ENCODE peak calls at places on chromosome 4, in seven cellular contexts. E is GM12878, I is neuronal stem cell, S is SK-N-MC, C is fibroblast of lung, A is mesenchymal stem cell, G is HepG2. P is an unnamed sample.

GRCh38 chr4:100311181-100311580 is 120.9 kb upstream of the DDIT4L start:
- DNase-seq in I (no peak), E (no peak), S (no peak), C (no peak), A (peak), G (no peak), P (peak)

GRCh38 chr4:96952610-96953009 is 1112.7 kb downstream of the PDHA2 start:
- DNase-seq in A (no peak), E (no peak), G (no peak), S (no peak), C (no peak), I (no peak), P (no peak)

GRCh38 chr4:148435654-148436406 is 6.4 kb downstream of the NR3C2 start:
- DNase-seq in G (no peak), E (no peak), I (no peak), A (no peak), S (no peak), C (no peak), P (no peak)

GRCh38 chr4:175531405-175532091 is 280.5 kb downstream of the GPM6A start:
- DNase-seq in A (peak), I (no peak), S (no peak), G (no peak), C (peak), E (no peak), P (peak)

GRCh38 chr4:170198742-170199141 is 109.0 kb upstream of the AADAT start:
- DNase-seq in C (no peak), I (no peak), A (peak), S (no peak), E (no peak), G (no peak), P (peak)

GRCh38 chr4:109803924-109804571 is 2.2 kb upstream of the CFI start:
- DNase-seq in G (peak), A (peak), S (no peak), E (peak), I (peak), C (peak), P (peak)

GRCh38 chr4:40216622-40217366 is 20.0 kb downstream of the RHOH start:
- DNase-seq in A (no peak), C (no peak), I (no peak), G (no peak), S (no peak), E (no peak), P (no peak)

GRCh38 chr4:23382880-23383279 is 507.0 kb downstream of the PPARGC1A start:
- DNase-seq in I (no peak), C (no peak), A (peak), G (no peak), S (no peak), E (no peak), P (no peak)

GRCh38 chr4:15378493-15378892 is 49.3 kb upstream of the C1QTNF7 start:
- DNase-seq in A (no peak), G (no peak), I (no peak), C (no peak), E (no peak), S (no peak), P (no peak)

GRCh38 chr4:3781193-3781886 is 15.2 kb downstream of the ADRA2C start:
- DNase-seq in C (no peak), G (peak), E (no peak), A (no peak), I (no peak), S (no peak), P (peak)

GRCh38 chr4:10121568-10122097 is 5.0 kb upstream of the WDR1 start:
- DNase-seq in A (no peak), C (no peak), I (no peak), G (peak), S (no peak), E (no peak), P (no peak)

GRCh38 chr4:143185253-143186107 is 763 bp downstream of the USP38 start:
- DNase-seq in C (peak), A (peak), I (peak), E (no peak), G (peak), S (no peak), P (peak)

GRCh38 chr4:70895405-70895804 is 6.8 kb upstream of the MOB1B start:
- DNase-seq in I (no peak), S (no peak), G (peak), C (no peak), E (no peak), A (peak), P (peak)

GRCh38 chr4:72107456-72107855 is 75.7 kb downstream of the NPFFR2 start:
- DNase-seq in I (no peak), A (no peak), S (no peak), G (no peak), E (no peak), C (no peak), P (no peak)

GRCh38 chr4:151687021-151687640 is 73.7 kb downstream of the GATB start:
- DNase-seq in E (no peak), A (no peak), G (no peak), S (no peak), C (no peak), I (no peak), P (no peak)

GRCh38 chr4:28225005-28225404 is 1364.4 kb downstream of the STIM2 start:
- DNase-seq in E (no peak), G (no peak), I (peak), C (peak), S (no peak), A (peak), P (peak)

GRCh38 chr4:136748165-136748564 is 784.1 kb downstream of the PCDH18 start:
- DNase-seq in G (no peak), S (no peak), A (no peak), I (no peak), E (no peak), C (no peak), P (no peak)

GRCh38 chr4:140049924-140050681 is 103.9 kb downstream of the MAML3 start:
- DNase-seq in C (peak), I (no peak), A (no peak), E (no peak), G (no peak), S (no peak), P (peak)

GRCh38 chr4:100170986-100171385 is 19.3 kb downstream of the DDIT4L start:
- DNase-seq in E (no peak), G (no peak), I (no peak), A (no peak), S (no peak), C (no peak), P (peak)

GRCh38 chr4:155889036-155889793 is 14.3 kb upstream of the TDO2 start:
- DNase-seq in S (peak), C (peak), E (peak), G (no peak), I (no peak), A (peak), P (peak)

GRCh38 chr4:88693792-88694191 is 3.8 kb downstream of the NAP1L5 start:
- DNase-seq in G (no peak), E (no peak), I (no peak), S (no peak), C (no peak), A (no peak), P (no peak)

GRCh38 chr4:88698539-88698938 is 910 bp upstream of the NAP1L5 start:
- DNase-seq in G (no peak), E (no peak), S (no peak), A (no peak), C (no peak), I (no peak), P (no peak)

GRCh38 chr4:88697113-88697512 is 516 bp downstream of the NAP1L5 start:
- DNase-seq in G (no peak), I (no peak), S (no peak), E (no peak), A (peak), C (peak), P (peak)

GRCh38 chr4:88696620-88697019 is 1.0 kb downstream of the NAP1L5 start:
- DNase-seq in G (no peak), S (no peak), I (no peak), C (peak), A (no peak), E (no peak), P (peak)

GRCh38 chr4:88697588-88698329 is at the start of gene NAP1L5:
- DNase-seq in I (no peak), S (no peak), G (no peak), E (peak), A (peak), C (peak), P (peak)
- H3K9ac ChIP-seq in I (peak), S (peak), G (peak), E (peak), A (peak), C (peak), P (peak)

GRCh38 chr4:78776729-78777555 is 792 bp downstream of the BMP2K start:
- DNase-seq in G (peak), I (peak), A (peak), E (no peak), C (peak), S (no peak), P (peak)
- H3K9ac ChIP-seq in G (peak), I (peak), A (peak), E (peak), C (peak), S (peak), P (peak)

GRCh38 chr4:128322311-128322710 is 34.7 kb upstream of the PGRMC2 start:
- DNase-seq in I (no peak), A (peak), E (no peak), S (no peak), G (peak), C (no peak), P (peak)
- H3K9ac ChIP-seq in I (no peak), A (no peak), E (no peak), S (no peak), G (no peak), C (no peak), P (peak)

GRCh38 chr4:153156263-153156662 is 48.0 kb upstream of the TRIM2 start:
- DNase-seq in C (no peak), S (no peak), I (no peak), A (no peak), G (no peak), E (no peak), P (peak)

GRCh38 chr4:153153339-153153851 is 50.8 kb upstream of the TRIM2 start:
- DNase-seq in I (no peak), S (no peak), G (no peak), A (peak), E (no peak), C (peak), P (peak)

GRCh38 chr4:153151535-153152452 is 52.4 kb upstream of the TRIM2 start:
- DNase-seq in C (peak), I (peak), G (no peak), A (peak), S (no peak), E (no peak), P (peak)

GRCh38 chr4:153154010-153154975 is 50.0 kb upstream of the TRIM2 start:
- DNase-seq in A (peak), G (no peak), I (no peak), E (no peak), S (no peak), C (peak), P (peak)

GRCh38 chr4:153152453-153153338 is 51.5 kb upstream of the TRIM2 start:
- DNase-seq in A (peak), I (peak), G (no peak), E (no peak), C (peak), S (peak), P (peak)
- H3K9ac ChIP-seq in A (peak), I (no peak), G (no peak), E (no peak), C (no peak), S (peak), P (peak)

GRCh38 chr4:41433361-41433760 is 104.6 kb upstream of the LIMCH1 start:
- DNase-seq in E (no peak), I (no peak), S (no peak), A (no peak), G (no peak), C (no peak), P (no peak)

GRCh38 chr4:41430796-41431195 is 107.2 kb upstream of the LIMCH1 start:
- DNase-seq in S (no peak), A (no peak), E (no peak), C (no peak), I (no peak), G (no peak), P (peak)

GRCh38 chr4:41428941-41429669 is 108.9 kb upstream of the LIMCH1 start:
- DNase-seq in A (no peak), E (no peak), S (no peak), C (no peak), G (no peak), I (no peak), P (no peak)

GRCh38 chr4:41432889-41433288 is 105.1 kb upstream of the LIMCH1 start:
- DNase-seq in C (peak), S (no peak), A (peak), I (peak), E (no peak), G (no peak), P (peak)

GRCh38 chr4:41432219-41432618 is 105.7 kb upstream of the LIMCH1 start:
- DNase-seq in G (no peak), E (no peak), I (no peak), S (no peak), A (no peak), C (no peak), P (no peak)
- H3K9ac ChIP-seq in G (no peak), E (no peak), I (no peak), S (no peak), A (no peak), C (no peak), P (no peak)

DNA sequence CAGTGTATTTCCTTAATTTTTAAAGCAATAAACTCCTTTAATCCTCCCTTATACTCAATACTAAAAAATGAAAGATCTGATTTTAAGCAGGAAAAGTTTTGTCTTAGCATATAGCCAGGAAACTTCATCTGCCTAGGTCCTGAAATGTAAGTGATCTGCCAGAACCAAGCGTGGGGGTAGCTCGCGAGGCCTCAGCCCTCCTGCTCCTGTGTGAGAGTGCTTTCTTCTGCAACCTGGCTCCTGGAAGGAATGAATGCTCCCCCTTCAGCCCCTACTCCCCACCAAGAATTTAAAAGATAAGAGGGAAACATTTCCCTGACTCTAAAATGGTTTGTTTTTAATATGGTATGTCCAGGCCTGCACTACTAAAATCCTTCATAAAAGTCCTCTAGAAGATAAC is 160.0 kb downstream of the CBR4 start:
- DNase-seq in G (no peak), S (no peak), C (no peak), I (no peak), A (no peak), E (no peak), P (no peak)
- H3K9ac ChIP-seq in G (no peak), S (no peak), C (no peak), I (no peak), A (peak), E (no peak), P (no peak)

GRCh38 chr4:20194079-20195013 is 57.4 kb upstream of the SLIT2 start:
- DNase-seq in I (no peak), E (no peak), C (peak), A (peak), S (peak), G (no peak), P (peak)
- H3K9ac ChIP-seq in I (no peak), E (no peak), C (no peak), A (peak), S (no peak), G (no peak), P (peak)

GRCh38 chr4:113947484-113947883 is 32.0 kb downstream of the ARSJ start:
- DNase-seq in C (no peak), S (no peak), A (no peak), I (no peak), G (no peak), E (no peak), P (no peak)

GRCh38 chr4:113943863-113944262 is 35.6 kb downstream of the ARSJ start:
- DNase-seq in A (no peak), G (no peak), E (no peak), I (no peak), C (no peak), S (no peak), P (peak)

GRCh38 chr4:113941836-113942235 is 37.6 kb downstream of the ARSJ start:
- DNase-seq in S (no peak), I (no peak), C (no peak), A (no peak), G (no peak), E (no peak), P (no peak)

GRCh38 chr4:113943085-113943484 is 36.4 kb downstream of the ARSJ start:
- DNase-seq in E (no peak), I (no peak), S (no peak), G (no peak), A (no peak), C (no peak), P (no peak)

DNA sequence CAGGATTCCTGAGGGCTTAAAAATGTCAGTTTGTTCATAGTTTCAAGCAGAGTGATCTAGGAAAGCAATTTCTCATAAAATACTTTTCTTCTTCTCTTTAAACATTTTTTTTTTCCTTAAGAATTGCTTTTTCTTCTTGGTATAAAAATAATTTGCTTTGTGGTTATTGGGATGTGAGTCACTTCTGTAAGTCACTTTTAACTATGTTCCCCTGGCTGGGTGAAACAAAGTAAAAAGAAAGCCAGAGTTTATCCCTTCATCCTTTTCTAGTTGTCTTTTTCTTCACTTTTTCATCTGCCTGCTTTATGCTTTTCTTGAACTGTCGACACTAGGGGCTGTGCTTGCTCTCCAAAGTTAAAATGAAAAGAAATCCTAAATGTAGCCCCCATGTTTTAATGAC is 33.5 kb downstream of the ARSJ start:
- DNase-seq in E (no peak), I (no peak), S (no peak), C (peak), G (no peak), A (no peak), P (peak)
- H3K9ac ChIP-seq in E (no peak), I (no peak), S (no peak), C (no peak), G (no peak), A (peak), P (peak)

P was measured in GM23248.